ENCODE peak calls at places on chromosomes 7 and 10, in nine cellular contexts. One of them, this sample, is unnamed.

GRCh38 chr7:123709525-123709924 is 39.3 kb downstream of the WASL start:
- DNase-seq in hepatocyte: no peak
- DNase-seq in H9: no peak
- DNase-seq in CD8-positive, alpha-beta memory T cell: no peak
- DNase-seq in upper lobe of left lung: no peak
- DNase-seq in heart left ventricle: no peak
- DNase-seq in uterus: no peak
- DNase-seq in esophagus squamous epithelium: no peak
- DNase-seq in neuronal stem cell: no peak
- DNase-seq in this sample: no peak

GRCh38 chr10:95742529-95742884 is 13.5 kb upstream of the ENTPD1 start:
- DNase-seq in hepatocyte: peak; percentile 15
- DNase-seq in H9: no peak
- DNase-seq in CD8-positive, alpha-beta memory T cell: no peak
- DNase-seq in upper lobe of left lung: peak; percentile 50
- DNase-seq in heart left ventricle: peak; percentile 40
- DNase-seq in uterus: peak; percentile 42
- DNase-seq in esophagus squamous epithelium: no peak
- DNase-seq in neuronal stem cell: no peak
- DNase-seq in this sample: no peak

GRCh38 chr10:13882112-13882711 is 295.4 kb downstream of the PRPF18 start:
- DNase-seq in hepatocyte: no peak
- DNase-seq in H9: peak; percentile 89
- DNase-seq in CD8-positive, alpha-beta memory T cell: no peak
- DNase-seq in upper lobe of left lung: peak; percentile 64
- DNase-seq in heart left ventricle: peak; percentile 66
- DNase-seq in uterus: no peak
- DNase-seq in esophagus squamous epithelium: no peak
- DNase-seq in neuronal stem cell: peak; percentile 44
- DNase-seq in this sample: no peak

GRCh38 chr7:12670071-12670729 is 17.2 kb upstream of the ARL4A start:
- DNase-seq in hepatocyte: peak; percentile 23
- DNase-seq in H9: no peak
- DNase-seq in CD8-positive, alpha-beta memory T cell: no peak
- DNase-seq in upper lobe of left lung: no peak
- DNase-seq in heart left ventricle: no peak
- DNase-seq in uterus: no peak
- DNase-seq in esophagus squamous epithelium: no peak
- DNase-seq in neuronal stem cell: no peak
- DNase-seq in this sample: no peak

GRCh38 chr10:42367532-42368230 is 270.7 kb downstream of the ZNF33B start:
- DNase-seq in hepatocyte: no peak
- DNase-seq in H9: no peak
- DNase-seq in CD8-positive, alpha-beta memory T cell: peak; percentile 8
- DNase-seq in upper lobe of left lung: peak; percentile 89
- DNase-seq in heart left ventricle: peak; percentile 92
- DNase-seq in uterus: peak; percentile 55
- DNase-seq in esophagus squamous epithelium: peak; percentile 15
- DNase-seq in neuronal stem cell: peak; percentile 20
- DNase-seq in this sample: peak; percentile 90

GRCh38 chr7:617614-618538 is 98.2 kb upstream of the PDGFA start:
- DNase-seq in hepatocyte: peak; percentile 55
- DNase-seq in H9: no peak
- DNase-seq in CD8-positive, alpha-beta memory T cell: no peak
- DNase-seq in upper lobe of left lung: no peak
- DNase-seq in heart left ventricle: no peak
- DNase-seq in uterus: no peak
- DNase-seq in esophagus squamous epithelium: no peak
- DNase-seq in neuronal stem cell: no peak
- DNase-seq in this sample: no peak

GRCh38 chr10:102017295-102017694 is 38.7 kb downstream of the ARMH3 start:
- DNase-seq in hepatocyte: no peak
- DNase-seq in H9: no peak
- DNase-seq in CD8-positive, alpha-beta memory T cell: no peak
- DNase-seq in upper lobe of left lung: no peak
- DNase-seq in heart left ventricle: no peak
- DNase-seq in uterus: no peak
- DNase-seq in esophagus squamous epithelium: no peak
- DNase-seq in neuronal stem cell: no peak
- DNase-seq in this sample: no peak

GRCh38 chr7:131164025-131164899 is 163.4 kb upstream of the MKLN1 start:
- DNase-seq in hepatocyte: no peak
- DNase-seq in H9: no peak
- DNase-seq in CD8-positive, alpha-beta memory T cell: no peak
- DNase-seq in upper lobe of left lung: no peak
- DNase-seq in heart left ventricle: no peak
- DNase-seq in uterus: no peak
- DNase-seq in esophagus squamous epithelium: no peak
- DNase-seq in neuronal stem cell: no peak
- DNase-seq in this sample: no peak

GRCh38 chr7:152856351-152856750 is 96.8 kb downstream of the ACTR3B start:
- DNase-seq in hepatocyte: no peak
- DNase-seq in H9: no peak
- DNase-seq in CD8-positive, alpha-beta memory T cell: no peak
- DNase-seq in upper lobe of left lung: no peak
- DNase-seq in heart left ventricle: no peak
- DNase-seq in uterus: no peak
- DNase-seq in esophagus squamous epithelium: no peak
- DNase-seq in neuronal stem cell: no peak
- DNase-seq in this sample: no peak

GRCh38 chr10:44348496-44348895 is 36.4 kb downstream of the CXCL12 start:
- DNase-seq in hepatocyte: no peak
- DNase-seq in H9: no peak
- DNase-seq in CD8-positive, alpha-beta memory T cell: no peak
- DNase-seq in upper lobe of left lung: no peak
- DNase-seq in heart left ventricle: no peak
- DNase-seq in uterus: no peak
- DNase-seq in esophagus squamous epithelium: no peak
- DNase-seq in neuronal stem cell: no peak
- DNase-seq in this sample: no peak

GRCh38 chr7:82701941-82702340 is 258.4 kb upstream of the CACNA2D1 start:
- DNase-seq in hepatocyte: no peak
- DNase-seq in H9: no peak
- DNase-seq in CD8-positive, alpha-beta memory T cell: no peak
- DNase-seq in upper lobe of left lung: no peak
- DNase-seq in heart left ventricle: no peak
- DNase-seq in uterus: no peak
- DNase-seq in esophagus squamous epithelium: no peak
- DNase-seq in neuronal stem cell: no peak
- DNase-seq in this sample: no peak

GRCh38 chr10:12772797-12773587 is 228.5 kb downstream of the CCDC3 start:
- DNase-seq in hepatocyte: no peak
- DNase-seq in H9: no peak
- DNase-seq in CD8-positive, alpha-beta memory T cell: no peak
- DNase-seq in upper lobe of left lung: no peak
- DNase-seq in heart left ventricle: no peak
- DNase-seq in uterus: no peak
- DNase-seq in esophagus squamous epithelium: no peak
- DNase-seq in neuronal stem cell: no peak
- DNase-seq in this sample: no peak

GRCh38 chr7:6476596-6477374 is 29.0 kb upstream of the DAGLB start:
- DNase-seq in hepatocyte: no peak
- DNase-seq in H9: no peak
- DNase-seq in CD8-positive, alpha-beta memory T cell: no peak
- DNase-seq in upper lobe of left lung: no peak
- DNase-seq in heart left ventricle: no peak
- DNase-seq in uterus: no peak
- DNase-seq in esophagus squamous epithelium: no peak
- DNase-seq in neuronal stem cell: no peak
- DNase-seq in this sample: no peak

GRCh38 chr7:115249080-115249479 is 327.2 kb downstream of the MDFIC start:
- DNase-seq in hepatocyte: no peak
- DNase-seq in H9: no peak
- DNase-seq in CD8-positive, alpha-beta memory T cell: no peak
- DNase-seq in upper lobe of left lung: no peak
- DNase-seq in heart left ventricle: no peak
- DNase-seq in uterus: no peak
- DNase-seq in esophagus squamous epithelium: no peak
- DNase-seq in neuronal stem cell: no peak
- DNase-seq in this sample: no peak

GRCh38 chr10:88647216-88647615 is 17.0 kb upstream of the LIPF start:
- DNase-seq in hepatocyte: no peak
- DNase-seq in H9: no peak
- DNase-seq in CD8-positive, alpha-beta memory T cell: no peak
- DNase-seq in upper lobe of left lung: no peak
- DNase-seq in heart left ventricle: no peak
- DNase-seq in uterus: no peak
- DNase-seq in esophagus squamous epithelium: no peak
- DNase-seq in neuronal stem cell: no peak
- DNase-seq in this sample: no peak

GRCh38 chr7:138934861-138935260 is 46.3 kb downstream of the KIAA1549 start:
- DNase-seq in hepatocyte: peak; percentile 64
- DNase-seq in H9: no peak
- DNase-seq in CD8-positive, alpha-beta memory T cell: no peak
- DNase-seq in upper lobe of left lung: no peak
- DNase-seq in heart left ventricle: no peak
- DNase-seq in uterus: no peak
- DNase-seq in esophagus squamous epithelium: no peak
- DNase-seq in neuronal stem cell: no peak
- DNase-seq in this sample: no peak

GRCh38 chr7:82057476-82057875 is 287.6 kb upstream of the HGF start:
- DNase-seq in hepatocyte: no peak
- DNase-seq in H9: no peak
- DNase-seq in CD8-positive, alpha-beta memory T cell: no peak
- DNase-seq in upper lobe of left lung: no peak
- DNase-seq in heart left ventricle: no peak
- DNase-seq in uterus: no peak
- DNase-seq in esophagus squamous epithelium: no peak
- DNase-seq in neuronal stem cell: no peak
- DNase-seq in this sample: no peak

GRCh38 chr7:3194501-3195141 is 106.4 kb upstream of the SDK1 start:
- DNase-seq in hepatocyte: peak; percentile 64
- DNase-seq in H9: peak; percentile 92
- DNase-seq in CD8-positive, alpha-beta memory T cell: no peak
- DNase-seq in upper lobe of left lung: no peak
- DNase-seq in heart left ventricle: no peak
- DNase-seq in uterus: no peak
- DNase-seq in esophagus squamous epithelium: no peak
- DNase-seq in neuronal stem cell: peak; percentile 59
- DNase-seq in this sample: no peak

GRCh38 chr10:3122486-3123205 is 49.9 kb downstream of the PITRM1 start:
- DNase-seq in hepatocyte: no peak
- DNase-seq in H9: no peak
- DNase-seq in CD8-positive, alpha-beta memory T cell: no peak
- DNase-seq in upper lobe of left lung: no peak
- DNase-seq in heart left ventricle: no peak
- DNase-seq in uterus: no peak
- DNase-seq in esophagus squamous epithelium: no peak
- DNase-seq in neuronal stem cell: no peak
- DNase-seq in this sample: peak; percentile 25

GRCh38 chr7:11486271-11486670 is 345.7 kb downstream of the THSD7A start:
- DNase-seq in hepatocyte: no peak
- DNase-seq in H9: no peak
- DNase-seq in CD8-positive, alpha-beta memory T cell: no peak
- DNase-seq in upper lobe of left lung: no peak
- DNase-seq in heart left ventricle: no peak
- DNase-seq in uterus: no peak
- DNase-seq in esophagus squamous epithelium: no peak
- DNase-seq in neuronal stem cell: no peak
- DNase-seq in this sample: no peak

GRCh38 chr7:27161214-27161720 is 4.1 kb downstream of the HOXA9 start:
- DNase-seq in hepatocyte: peak; percentile 15
- DNase-seq in H9: no peak
- DNase-seq in CD8-positive, alpha-beta memory T cell: no peak
- DNase-seq in upper lobe of left lung: peak; percentile 65
- DNase-seq in heart left ventricle: no peak
- DNase-seq in uterus: peak; percentile 50
- DNase-seq in esophagus squamous epithelium: no peak
- DNase-seq in neuronal stem cell: no peak
- DNase-seq in this sample: peak; percentile 68
- H3K27ac ChIP-seq in hepatocyte: no peak overlapping the region
- H3K27ac ChIP-seq in H9: no peak overlapping the region
- H3K27ac ChIP-seq in CD8-positive, alpha-beta memory T cell: no peak overlapping the region
- H3K27ac ChIP-seq in upper lobe of left lung: peak overlapping the region; percentile 68
- H3K27ac ChIP-seq in heart left ventricle: no peak overlapping the region
- H3K27ac ChIP-seq in uterus: peak overlapping the region; percentile 96
- H3K27ac ChIP-seq in esophagus squamous epithelium: no peak overlapping the region
- H3K27ac ChIP-seq in neuronal stem cell: no peak overlapping the region
- H3K27ac ChIP-seq in this sample: no peak overlapping the region

GRCh38 chr7:157684596-157685429 is 348.0 kb downstream of the DNAJB6 start:
- DNase-seq in hepatocyte: no peak
- DNase-seq in H9: no peak
- DNase-seq in CD8-positive, alpha-beta memory T cell: no peak
- DNase-seq in upper lobe of left lung: no peak
- DNase-seq in heart left ventricle: no peak
- DNase-seq in uterus: no peak
- DNase-seq in esophagus squamous epithelium: no peak
- DNase-seq in neuronal stem cell: peak; percentile 71
- DNase-seq in this sample: no peak
- H3K27me3 ChIP-seq in hepatocyte: peaks cover 97% of the 10 kb centered on the region
- H3K27me3 ChIP-seq in H9: peaks cover 84% of the 10 kb centered on the region
- H3K27me3 ChIP-seq in CD8-positive, alpha-beta memory T cell: peaks cover 49% of the 10 kb centered on the region
- H3K27me3 ChIP-seq in upper lobe of left lung: peaks cover 73% of the 10 kb centered on the region
- H3K27me3 ChIP-seq in heart left ventricle: peaks cover 66% of the 10 kb centered on the region
- H3K27me3 ChIP-seq in uterus: peaks cover 4% of the 10 kb centered on the region
- H3K27me3 ChIP-seq in esophagus squamous epithelium: peaks cover 41% of the 10 kb centered on the region
- H3K27me3 ChIP-seq in neuronal stem cell: no peaks in the 10 kb centered on the region
- H3K27me3 ChIP-seq in this sample: no peaks in the 10 kb centered on the region

DNA sequence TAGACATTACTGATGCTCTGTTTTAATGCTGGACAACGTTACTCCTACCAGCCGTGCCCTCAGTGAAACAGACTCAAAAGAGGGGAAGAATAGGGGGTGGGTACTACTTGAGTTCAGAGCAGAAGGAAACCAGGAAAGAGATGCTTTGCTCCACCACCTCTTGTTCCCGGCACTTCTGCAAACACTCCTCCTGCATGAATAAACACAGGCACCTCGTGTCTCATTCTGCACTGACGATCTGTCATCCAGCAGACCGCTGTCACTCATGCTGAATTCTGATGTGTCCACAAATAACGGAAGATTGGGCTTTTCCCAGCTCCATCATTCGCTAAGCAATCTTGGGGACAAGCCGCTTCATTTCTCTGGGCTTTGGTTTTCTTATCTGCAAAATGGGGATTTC is 26.7 kb downstream of the YWHAG start:
- DNase-seq in hepatocyte: no peak
- DNase-seq in H9: no peak
- DNase-seq in CD8-positive, alpha-beta memory T cell: no peak
- DNase-seq in upper lobe of left lung: no peak
- DNase-seq in heart left ventricle: no peak
- DNase-seq in uterus: no peak
- DNase-seq in esophagus squamous epithelium: no peak
- DNase-seq in neuronal stem cell: no peak
- DNase-seq in this sample: no peak
- H3K27ac ChIP-seq in hepatocyte: no peak overlapping the region
- H3K27ac ChIP-seq in H9: no peak overlapping the region
- H3K27ac ChIP-seq in CD8-positive, alpha-beta memory T cell: no peak overlapping the region
- H3K27ac ChIP-seq in upper lobe of left lung: no peak overlapping the region
- H3K27ac ChIP-seq in heart left ventricle: peak overlapping the region; percentile 86
- H3K27ac ChIP-seq in uterus: no peak overlapping the region
- H3K27ac ChIP-seq in esophagus squamous epithelium: no peak overlapping the region
- H3K27ac ChIP-seq in neuronal stem cell: no peak overlapping the region
- H3K27ac ChIP-seq in this sample: peak overlapping the region; percentile 67

GRCh38 chr10:114223066-114223465 is 16.0 kb upstream of the VWA2 start:
- DNase-seq in hepatocyte: no peak
- DNase-seq in H9: no peak
- DNase-seq in CD8-positive, alpha-beta memory T cell: no peak
- DNase-seq in upper lobe of left lung: no peak
- DNase-seq in heart left ventricle: peak; percentile 74
- DNase-seq in uterus: no peak
- DNase-seq in esophagus squamous epithelium: no peak
- DNase-seq in neuronal stem cell: no peak
- DNase-seq in this sample: no peak

GRCh38 chr10:114220281-114220680 is 18.8 kb upstream of the VWA2 start:
- DNase-seq in hepatocyte: no peak
- DNase-seq in H9: no peak
- DNase-seq in CD8-positive, alpha-beta memory T cell: no peak
- DNase-seq in upper lobe of left lung: no peak
- DNase-seq in heart left ventricle: no peak
- DNase-seq in uterus: no peak
- DNase-seq in esophagus squamous epithelium: no peak
- DNase-seq in neuronal stem cell: no peak
- DNase-seq in this sample: no peak

GRCh38 chr10:114221235-114221634 is 17.8 kb upstream of the VWA2 start:
- DNase-seq in hepatocyte: no peak
- DNase-seq in H9: no peak
- DNase-seq in CD8-positive, alpha-beta memory T cell: no peak
- DNase-seq in upper lobe of left lung: no peak
- DNase-seq in heart left ventricle: no peak
- DNase-seq in uterus: no peak
- DNase-seq in esophagus squamous epithelium: no peak
- DNase-seq in neuronal stem cell: no peak
- DNase-seq in this sample: no peak
- H3K27me3 ChIP-seq in hepatocyte: peaks cover 4% of the 10 kb centered on the region
- H3K27me3 ChIP-seq in H9: no peaks in the 10 kb centered on the region
- H3K27me3 ChIP-seq in CD8-positive, alpha-beta memory T cell: peaks cover 7% of the 10 kb centered on the region
- H3K27me3 ChIP-seq in upper lobe of left lung: no peaks in the 10 kb centered on the region
- H3K27me3 ChIP-seq in heart left ventricle: no peaks in the 10 kb centered on the region
- H3K27me3 ChIP-seq in uterus: no peaks in the 10 kb centered on the region
- H3K27me3 ChIP-seq in esophagus squamous epithelium: no peaks in the 10 kb centered on the region
- H3K27me3 ChIP-seq in neuronal stem cell: peaks cover 24% of the 10 kb centered on the region
- H3K27me3 ChIP-seq in this sample: no peaks in the 10 kb centered on the region

This sample was measured in right cardiac atrium.